ENCODE peak calls at places on chromosomes 6 and 20, in seven cellular contexts. J is activated T-cell treated with anti-CD3 and anti-CD28 coated beads, Interleukin-2, amount 50 U/mL, for 72 hours; M is heart right ventricle; Y is GM23248; B is NCI-H460; S is neural crest cell; C is endodermal cell. A is an unnamed sample.

GRCh38 chr6:35008858-35009257 is 119.8 kb downstream of the ANKS1A start:
- DNase-seq in M (no peak), B (no peak), C (no peak), S (no peak), J (no peak), Y (no peak), A (no peak)

GRCh38 chr20:51393566-51393965 is 149.0 kb downstream of the NFATC2 start:
- DNase-seq in B (no peak), C (peak), J (no peak), Y (no peak), S (no peak), M (peak), A (peak)

GRCh38 chr20:38141154-38141888 is 23.7 kb downstream of the TGM2 start:
- DNase-seq in Y (peak), J (no peak), M (no peak), C (no peak), S (no peak), B (no peak), A (peak)

GRCh38 chr20:57450419-57450818 is 59.2 kb downstream of the RBM38 start:
- DNase-seq in C (no peak), M (peak), J (no peak), B (no peak), S (no peak), Y (peak), A (no peak)

GRCh38 chr6:138428943-138429616 is 25.1 kb downstream of the HEBP2 start:
- DNase-seq in B (peak), Y (peak), C (no peak), S (no peak), M (no peak), J (no peak), A (peak)

GRCh38 chr6:1390805-1391511 is 1.6 kb downstream of the FOXF2 start:
- DNase-seq in J (no peak), C (peak), B (no peak), Y (peak), M (no peak), S (no peak), A (peak)

GRCh38 chr20:6956574-6956973 is 189.1 kb downstream of the BMP2 start:
- DNase-seq in M (no peak), Y (peak), C (no peak), S (no peak), J (no peak), B (no peak), A (no peak)

GRCh38 chr6:126574301-126574700 is 234.4 kb downstream of the CENPW start:
- DNase-seq in Y (no peak), J (no peak), S (no peak), M (no peak), C (no peak), B (no peak), A (no peak)

GRCh38 chr6:116118608-116119007 is 7.3 kb downstream of the COL10A1 start:
- DNase-seq in C (no peak), M (no peak), S (no peak), B (no peak), Y (peak), J (no peak), A (no peak)

GRCh38 chr20:37282558-37282957 is 6.9 kb upstream of the MANBAL start:
- DNase-seq in S (no peak), Y (peak), M (no peak), C (peak), J (no peak), B (peak), A (peak)

GRCh38 chr6:106279179-106279578 is 46.4 kb downstream of the ATG5 start:
- DNase-seq in C (no peak), J (no peak), S (no peak), M (no peak), B (no peak), Y (peak), A (no peak)

GRCh38 chr6:157022022-157022740 is 245.0 kb downstream of the ARID1B start:
- DNase-seq in C (peak), M (peak), J (peak), B (peak), Y (peak), S (peak), A (peak)

GRCh38 chr6:32079566-32080290 is 29.4 kb downstream of the TNXB start:
- DNase-seq in Y (peak), J (no peak), C (no peak), S (no peak), M (no peak), B (no peak), A (no peak)

GRCh38 chr6:133964052-133964451 is 11.0 kb downstream of the TBPL1 start:
- DNase-seq in Y (peak), C (no peak), B (no peak), S (no peak), M (no peak), J (no peak), A (no peak)

GRCh38 chr20:45959126-45959525 is 12.9 kb downstream of the ZNF335 start:
- DNase-seq in Y (no peak), B (no peak), C (peak), J (no peak), M (no peak), S (no peak), A (no peak)

GRCh38 chr6:14506656-14507242 is 389.2 kb downstream of the CD83 start:
- DNase-seq in J (no peak), M (no peak), Y (no peak), C (no peak), B (no peak), S (no peak), A (no peak)

GRCh38 chr20:46084805-46085792 is 4.7 kb downstream of the NCOA5 start:
- DNase-seq in S (no peak), Y (peak), J (no peak), M (no peak), C (no peak), B (no peak), A (peak)

GRCh38 chr6:154872605-154873004 is 122.5 kb upstream of the TIAM2 start:
- DNase-seq in C (peak), S (no peak), J (no peak), M (no peak), Y (no peak), B (no peak), A (peak)

GRCh38 chr6:63452117-63452516 is 120.2 kb upstream of the LOC128125822 start:
- DNase-seq in Y (peak), S (no peak), B (peak), M (no peak), J (no peak), C (no peak), A (no peak)

GRCh38 chr20:37267684-37268313 is 6.2 kb upstream of the GHRH start:
- DNase-seq in Y (no peak), M (no peak), S (peak), J (no peak), B (no peak), C (peak), A (no peak)

GRCh38 chr20:24980321-24981053 is 12.1 kb downstream of the APMAP start:
- DNase-seq in M (no peak), C (peak), S (no peak), Y (no peak), B (no peak), J (no peak), A (no peak)

GRCh38 chr6:158057213-158057987 is 75.7 kb downstream of the SYNJ2 start:
- DNase-seq in C (no peak), Y (peak), J (peak), M (no peak), S (no peak), B (peak), A (no peak)

GRCh38 chr6:13635948-13636658 is 21.0 kb downstream of the NOL7 start:
- DNase-seq in S (no peak), M (no peak), J (no peak), Y (no peak), C (no peak), B (no peak), A (peak)

GRCh38 chr6:51045548-51045947 is 226.9 kb downstream of the TFAP2B start:
- DNase-seq in C (no peak), J (no peak), Y (no peak), S (no peak), M (no peak), B (no peak), A (no peak)

GRCh38 chr20:21503345-21503744 is 10.5 kb downstream of the NKX2-2 start:
- DNase-seq in C (no peak), S (no peak), J (peak), Y (peak), M (no peak), B (no peak), A (no peak)